ENCODE peak calls at places on chromosomes 6 and 20, in four cellular contexts. N is progenitor cell of endocrine pancreas, A is ureter, L is lung. T is an unnamed sample.

GRCh38 chr6:137871299-137871698 is 4.2 kb downstream of the TNFAIP3 start:
- DNase-seq in N (no peak), A (no peak), L (no peak), T (no peak)

GRCh38 chr6:56335733-56336132 is 88.4 kb upstream of the COL21A1 start:
- DNase-seq in N (no peak), A (no peak), L (no peak), T (no peak)

GRCh38 chr6:126682440-126682839 is 342.5 kb downstream of the CENPW start:
- DNase-seq in N (no peak), A (no peak), L (no peak), T (no peak)

GRCh38 chr6:160362556-160362955 is 14.4 kb downstream of the SLC22A3 start:
- DNase-seq in N (no peak), A (no peak), L (no peak), T (no peak)

GRCh38 chr20:36830791-36831691 is 44.9 kb upstream of the TLDC2 start:
- DNase-seq in N (no peak), A (peak), L (peak), T (no peak)

GRCh38 chr6:125169058-125169457 is 15.5 kb downstream of the TPD52L1 start:
- DNase-seq in N (no peak), A (no peak), L (no peak), T (no peak)

GRCh38 chr6:95518630-95519227 is 58.6 kb upstream of the MANEA start:
- DNase-seq in N (no peak), A (no peak), L (no peak), T (no peak)

GRCh38 chr6:34657037-34657306 is 39.6 kb downstream of the ILRUN start:
- DNase-seq in N (no peak), A (no peak), L (no peak), T (no peak)

GRCh38 chr6:105680131-105680530 is 277.2 kb upstream of the PREP start:
- DNase-seq in N (no peak), A (no peak), L (no peak), T (no peak)

GRCh38 chr6:33406161-33406560 is 4.7 kb upstream of the PHF1 start:
- DNase-seq in N (no peak), A (no peak), L (no peak), T (peak)

GRCh38 chr6:46175446-46175845 is 4.7 kb upstream of the ENPP5 start:
- DNase-seq in N (no peak), A (no peak), L (no peak), T (no peak)

GRCh38 chr6:79894939-79895338 is 52.4 kb downstream of the ELOVL4 start:
- DNase-seq in N (no peak), A (no peak), L (no peak), T (no peak)

GRCh38 chr6:5087389-5087788 is 2.2 kb downstream of the PPP1R3G start:
- DNase-seq in N (no peak), A (no peak), L (no peak), T (no peak)

GRCh38 chr6:47247227-47247797 is 62.4 kb downstream of the TNFRSF21 start:
- DNase-seq in N (no peak), A (no peak), L (no peak), T (no peak)

GRCh38 chr6:130252527-130253237 is 29.9 kb upstream of the SAMD3 start:
- DNase-seq in N (no peak), A (no peak), L (no peak), T (no peak)

GRCh38 chr6:113859349-113860164 is 2.4 kb downstream of the MARCKS start:
- DNase-seq in N (no peak), A (peak), L (no peak), T (no peak)

GRCh38 chr20:4272225-4272624 is 256.9 kb upstream of the RNF24 start:
- DNase-seq in N (no peak), A (no peak), L (no peak), T (no peak)

GRCh38 chr6:20117474-20117873 is 94.8 kb downstream of the MBOAT1 start:
- DNase-seq in N (no peak), A (no peak), L (no peak), T (no peak)

GRCh38 chr20:37651932-37652331 is 41.9 kb upstream of the CTNNBL1 start:
- DNase-seq in N (no peak), A (peak), L (peak), T (no peak)

GRCh38 chr20:1326031-1326930 is 2.7 kb downstream of the SDCBP2 start:
- DNase-seq in N (no peak), A (peak), L (no peak), T (peak)